ENCODE peak calls at places on chromosomes 4 and X, in nine cellular contexts. One of them, this sample, is unnamed.

GRCh38 chrX:24079405-24079804 is 24.6 kb downstream of the EIF2S3 start:
- DNase-seq in HuH-7: no peak
- DNase-seq in T-helper 17 cell: no peak
- DNase-seq in GM23338: no peak
- DNase-seq in ELF-1: no peak
- DNase-seq in left ventricle myocardium inferior: no peak
- DNase-seq in spleen: no peak
- DNase-seq in NCI-H345: no peak
- DNase-seq in hepatocyte: no peak
- DNase-seq in this sample: no peak

GRCh38 chr4:14339715-14340114 is 662.6 kb upstream of the CPEB2 start:
- DNase-seq in HuH-7: no peak
- DNase-seq in T-helper 17 cell: no peak
- DNase-seq in GM23338: peak
- DNase-seq in ELF-1: no peak
- DNase-seq in left ventricle myocardium inferior: no peak
- DNase-seq in spleen: no peak
- DNase-seq in NCI-H345: no peak
- DNase-seq in hepatocyte: no peak
- DNase-seq in this sample: no peak

GRCh38 chrX:117522725-117523700 is 593.6 kb downstream of the KLHL13 start:
- DNase-seq in HuH-7: no peak
- DNase-seq in T-helper 17 cell: no peak
- DNase-seq in GM23338: no peak
- DNase-seq in ELF-1: no peak
- DNase-seq in left ventricle myocardium inferior: no peak
- DNase-seq in spleen: no peak
- DNase-seq in NCI-H345: no peak
- DNase-seq in hepatocyte: no peak
- DNase-seq in this sample: no peak

GRCh38 chr4:5143940-5144339 is 92.7 kb downstream of the STK32B start:
- DNase-seq in HuH-7: no peak
- DNase-seq in T-helper 17 cell: no peak
- DNase-seq in GM23338: no peak
- DNase-seq in ELF-1: no peak
- DNase-seq in left ventricle myocardium inferior: no peak
- DNase-seq in spleen: no peak
- DNase-seq in NCI-H345: no peak
- DNase-seq in hepatocyte: no peak
- DNase-seq in this sample: no peak

GRCh38 chr4:153141238-153141637 is 63.0 kb upstream of the TRIM2 start:
- DNase-seq in HuH-7: no peak
- DNase-seq in T-helper 17 cell: no peak
- DNase-seq in GM23338: no peak
- DNase-seq in ELF-1: no peak
- DNase-seq in left ventricle myocardium inferior: no peak
- DNase-seq in spleen: no peak
- DNase-seq in NCI-H345: no peak
- DNase-seq in hepatocyte: no peak
- DNase-seq in this sample: no peak

GRCh38 chrX:100745806-100746537 is 14.1 kb upstream of the SYTL4 start:
- DNase-seq in HuH-7: no peak
- DNase-seq in T-helper 17 cell: no peak
- DNase-seq in GM23338: no peak
- DNase-seq in ELF-1: peak
- DNase-seq in left ventricle myocardium inferior: no peak
- DNase-seq in spleen: no peak
- DNase-seq in NCI-H345: no peak
- DNase-seq in hepatocyte: no peak
- DNase-seq in this sample: no peak

GRCh38 chr4:82099863-82100579 is 273.8 kb downstream of the HNRNPD start:
- DNase-seq in HuH-7: no peak
- DNase-seq in T-helper 17 cell: no peak
- DNase-seq in GM23338: no peak
- DNase-seq in ELF-1: no peak
- DNase-seq in left ventricle myocardium inferior: no peak
- DNase-seq in spleen: no peak
- DNase-seq in NCI-H345: no peak
- DNase-seq in hepatocyte: peak
- DNase-seq in this sample: no peak

GRCh38 chr4:41385486-41385885 is 128.8 kb downstream of the UCHL1 start:
- DNase-seq in HuH-7: no peak
- DNase-seq in T-helper 17 cell: no peak
- DNase-seq in GM23338: no peak
- DNase-seq in ELF-1: no peak
- DNase-seq in left ventricle myocardium inferior: no peak
- DNase-seq in spleen: no peak
- DNase-seq in NCI-H345: no peak
- DNase-seq in hepatocyte: no peak
- DNase-seq in this sample: no peak

GRCh38 chr4:76659103-76659490 is 224.1 kb downstream of the SHROOM3 start:
- DNase-seq in HuH-7: no peak
- DNase-seq in T-helper 17 cell: no peak
- DNase-seq in GM23338: no peak
- DNase-seq in ELF-1: no peak
- DNase-seq in left ventricle myocardium inferior: no peak
- DNase-seq in spleen: no peak
- DNase-seq in NCI-H345: no peak
- DNase-seq in hepatocyte: no peak
- DNase-seq in this sample: no peak

GRCh38 chr4:7155611-7156071 is 36.7 kb upstream of the SORCS2 start:
- DNase-seq in HuH-7: no peak
- DNase-seq in T-helper 17 cell: no peak
- DNase-seq in GM23338: no peak
- DNase-seq in ELF-1: no peak
- DNase-seq in left ventricle myocardium inferior: peak
- DNase-seq in spleen: peak
- DNase-seq in NCI-H345: no peak
- DNase-seq in hepatocyte: no peak
- DNase-seq in this sample: peak

GRCh38 chr4:128725405-128725804 is 84.1 kb upstream of the JADE1 start:
- DNase-seq in HuH-7: no peak
- DNase-seq in T-helper 17 cell: no peak
- DNase-seq in GM23338: no peak
- DNase-seq in ELF-1: peak
- DNase-seq in left ventricle myocardium inferior: no peak
- DNase-seq in spleen: no peak
- DNase-seq in NCI-H345: no peak
- DNase-seq in hepatocyte: peak
- DNase-seq in this sample: no peak

GRCh38 chrX:8755116-8755515 is 23.2 kb upstream of the ANOS1 start:
- DNase-seq in HuH-7: no peak
- DNase-seq in T-helper 17 cell: no peak
- DNase-seq in GM23338: peak
- DNase-seq in ELF-1: peak
- DNase-seq in left ventricle myocardium inferior: no peak
- DNase-seq in spleen: no peak
- DNase-seq in NCI-H345: no peak
- DNase-seq in hepatocyte: no peak
- DNase-seq in this sample: no peak

GRCh38 chrX:133435544-133436124 is 20.3 kb upstream of the GPC4 start:
- DNase-seq in HuH-7: no peak
- DNase-seq in T-helper 17 cell: no peak
- DNase-seq in GM23338: peak
- DNase-seq in ELF-1: peak
- DNase-seq in left ventricle myocardium inferior: no peak
- DNase-seq in spleen: no peak
- DNase-seq in NCI-H345: no peak
- DNase-seq in hepatocyte: no peak
- DNase-seq in this sample: no peak

GRCh38 chr4:29046166-29046565 is 1674.0 kb upstream of the PCDH7 start:
- DNase-seq in HuH-7: no peak
- DNase-seq in T-helper 17 cell: no peak
- DNase-seq in GM23338: no peak
- DNase-seq in ELF-1: no peak
- DNase-seq in left ventricle myocardium inferior: no peak
- DNase-seq in spleen: no peak
- DNase-seq in NCI-H345: no peak
- DNase-seq in hepatocyte: no peak
- DNase-seq in this sample: no peak

GRCh38 chrX:124392794-124393193 is 46.4 kb downstream of the SH2D1A start:
- DNase-seq in HuH-7: no peak
- DNase-seq in T-helper 17 cell: no peak
- DNase-seq in GM23338: no peak
- DNase-seq in ELF-1: no peak
- DNase-seq in left ventricle myocardium inferior: no peak
- DNase-seq in spleen: no peak
- DNase-seq in NCI-H345: no peak
- DNase-seq in hepatocyte: no peak
- DNase-seq in this sample: no peak

GRCh38 chr4:142696334-142697122 is 149.6 kb downstream of the INPP4B start:
- DNase-seq in HuH-7: no peak
- DNase-seq in T-helper 17 cell: no peak
- DNase-seq in GM23338: no peak
- DNase-seq in ELF-1: no peak
- DNase-seq in left ventricle myocardium inferior: no peak
- DNase-seq in spleen: no peak
- DNase-seq in NCI-H345: no peak
- DNase-seq in hepatocyte: no peak
- DNase-seq in this sample: no peak

GRCh38 chr4:145176641-145177432 is 3.6 kb downstream of the OTUD4 start:
- DNase-seq in HuH-7: no peak
- DNase-seq in T-helper 17 cell: no peak
- DNase-seq in GM23338: no peak
- DNase-seq in ELF-1: no peak
- DNase-seq in left ventricle myocardium inferior: no peak
- DNase-seq in spleen: no peak
- DNase-seq in NCI-H345: no peak
- DNase-seq in hepatocyte: no peak
- DNase-seq in this sample: no peak

GRCh38 chr4:158347596-158347995 is 137.3 kb downstream of the TMEM144 start:
- DNase-seq in HuH-7: no peak
- DNase-seq in T-helper 17 cell: no peak
- DNase-seq in GM23338: no peak
- DNase-seq in ELF-1: no peak
- DNase-seq in left ventricle myocardium inferior: no peak
- DNase-seq in spleen: no peak
- DNase-seq in NCI-H345: no peak
- DNase-seq in hepatocyte: no peak
- DNase-seq in this sample: no peak

GRCh38 chrX:38275615-38276014 is 51.7 kb downstream of the RPGR start:
- DNase-seq in HuH-7: no peak
- DNase-seq in T-helper 17 cell: no peak
- DNase-seq in GM23338: no peak
- DNase-seq in ELF-1: no peak
- DNase-seq in left ventricle myocardium inferior: no peak
- DNase-seq in spleen: no peak
- DNase-seq in NCI-H345: no peak
- DNase-seq in hepatocyte: peak
- DNase-seq in this sample: no peak

GRCh38 chr4:29983890-29984289 is 736.3 kb upstream of the PCDH7 start:
- DNase-seq in HuH-7: no peak
- DNase-seq in T-helper 17 cell: no peak
- DNase-seq in GM23338: no peak
- DNase-seq in ELF-1: no peak
- DNase-seq in left ventricle myocardium inferior: no peak
- DNase-seq in spleen: peak
- DNase-seq in NCI-H345: no peak
- DNase-seq in hepatocyte: no peak
- DNase-seq in this sample: no peak

GRCh38 chr4:46432923-46433322 is 43.0 kb upstream of the GABRA2 start:
- DNase-seq in HuH-7: no peak
- DNase-seq in T-helper 17 cell: no peak
- DNase-seq in GM23338: no peak
- DNase-seq in ELF-1: no peak
- DNase-seq in left ventricle myocardium inferior: no peak
- DNase-seq in spleen: no peak
- DNase-seq in NCI-H345: no peak
- DNase-seq in hepatocyte: no peak
- DNase-seq in this sample: no peak

GRCh38 chr4:96164814-96165351 is 325.0 kb downstream of the PDHA2 start:
- DNase-seq in HuH-7: no peak
- DNase-seq in T-helper 17 cell: no peak
- DNase-seq in GM23338: no peak
- DNase-seq in ELF-1: no peak
- DNase-seq in left ventricle myocardium inferior: no peak
- DNase-seq in spleen: no peak
- DNase-seq in NCI-H345: no peak
- DNase-seq in hepatocyte: no peak
- DNase-seq in this sample: no peak

GRCh38 chr4:56755901-56756300 is 65.6 kb downstream of the SPINK2 start:
- DNase-seq in HuH-7: no peak
- DNase-seq in T-helper 17 cell: no peak
- DNase-seq in GM23338: no peak
- DNase-seq in ELF-1: peak
- DNase-seq in left ventricle myocardium inferior: no peak
- DNase-seq in spleen: no peak
- DNase-seq in NCI-H345: peak
- DNase-seq in hepatocyte: no peak
- DNase-seq in this sample: no peak

GRCh38 chrX:109840585-109840984 is 107.5 kb upstream of the ACSL4 start:
- DNase-seq in HuH-7: no peak
- DNase-seq in T-helper 17 cell: no peak
- DNase-seq in GM23338: no peak
- DNase-seq in ELF-1: peak
- DNase-seq in left ventricle myocardium inferior: no peak
- DNase-seq in spleen: no peak
- DNase-seq in NCI-H345: no peak
- DNase-seq in hepatocyte: peak
- DNase-seq in this sample: no peak

GRCh38 chr4:86837651-86838050 is 11.5 kb downstream of the SLC10A6 start:
- DNase-seq in HuH-7: no peak
- DNase-seq in T-helper 17 cell: no peak
- DNase-seq in GM23338: no peak
- DNase-seq in ELF-1: no peak
- DNase-seq in left ventricle myocardium inferior: no peak
- DNase-seq in spleen: no peak
- DNase-seq in NCI-H345: no peak
- DNase-seq in hepatocyte: no peak
- DNase-seq in this sample: no peak

GRCh38 chr4:152990471-152991131 is 54.5 kb downstream of the FHDC1 start:
- DNase-seq in HuH-7: no peak
- DNase-seq in T-helper 17 cell: no peak
- DNase-seq in GM23338: no peak
- DNase-seq in ELF-1: no peak
- DNase-seq in left ventricle myocardium inferior: no peak
- DNase-seq in spleen: peak
- DNase-seq in NCI-H345: peak
- DNase-seq in hepatocyte: no peak
- DNase-seq in this sample: no peak

GRCh38 chr4:119744580-119744979 is 116.0 kb upstream of the PDE5A start:
- DNase-seq in HuH-7: no peak
- DNase-seq in T-helper 17 cell: no peak
- DNase-seq in GM23338: no peak
- DNase-seq in ELF-1: no peak
- DNase-seq in left ventricle myocardium inferior: no peak
- DNase-seq in spleen: no peak
- DNase-seq in NCI-H345: no peak
- DNase-seq in hepatocyte: no peak
- DNase-seq in this sample: no peak

GRCh38 chr4:5365071-5366008 is 314.1 kb downstream of the STK32B start:
- DNase-seq in HuH-7: no peak
- DNase-seq in T-helper 17 cell: no peak
- DNase-seq in GM23338: peak
- DNase-seq in ELF-1: peak
- DNase-seq in left ventricle myocardium inferior: no peak
- DNase-seq in spleen: no peak
- DNase-seq in NCI-H345: peak
- DNase-seq in hepatocyte: peak
- DNase-seq in this sample: no peak

GRCh38 chr4:57875829-57876392 is 765.7 kb upstream of the IGFBP7 start:
- DNase-seq in HuH-7: no peak
- DNase-seq in T-helper 17 cell: no peak
- DNase-seq in GM23338: no peak
- DNase-seq in ELF-1: no peak
- DNase-seq in left ventricle myocardium inferior: no peak
- DNase-seq in spleen: no peak
- DNase-seq in NCI-H345: no peak
- DNase-seq in hepatocyte: no peak
- DNase-seq in this sample: no peak

GRCh38 chr4:68375667-68376559 is 26.0 kb upstream of the YTHDC1 start:
- DNase-seq in HuH-7: peak
- DNase-seq in T-helper 17 cell: peak
- DNase-seq in GM23338: peak
- DNase-seq in ELF-1: peak
- DNase-seq in left ventricle myocardium inferior: no peak
- DNase-seq in spleen: peak
- DNase-seq in NCI-H345: peak
- DNase-seq in hepatocyte: peak
- DNase-seq in this sample: no peak

GRCh38 chrX:65241059-65241721 is 264.9 kb upstream of the ZC4H2 start:
- DNase-seq in HuH-7: peak
- DNase-seq in T-helper 17 cell: no peak
- DNase-seq in GM23338: no peak
- DNase-seq in ELF-1: peak
- DNase-seq in left ventricle myocardium inferior: no peak
- DNase-seq in spleen: peak
- DNase-seq in NCI-H345: no peak
- DNase-seq in hepatocyte: peak
- DNase-seq in this sample: no peak